ENCODE peak calls at places on chromosomes 13 and 19, in five cellular contexts. G, U, M, K and J are unnamed samples.

GRCh38 chr19:18291019-18291524 is 9.7 kb upstream of the JUND start:
- DNase-seq in K (no peak), M (no peak), G (no peak), U (no peak), J (no peak)

GRCh38 chr13:85266771-85267170 is 532.4 kb downstream of the SLITRK6 start:
- DNase-seq in M (no peak), G (no peak), K (no peak), U (peak; percentile 2), J (no peak)

GRCh38 chr13:79904581-79904980 is 423.6 kb downstream of the NDFIP2 start:
- DNase-seq in M (no peak), G (no peak), K (no peak), U (no peak), J (no peak)

GRCh38 chr13:23743717-23744116 is 145.5 kb downstream of the MIPEP start:
- DNase-seq in M (no peak), K (no peak), U (no peak), G (no peak), J (no peak)

GRCh38 chr19:52897149-52897935 is at the start of gene ZNF320:
- DNase-seq in U (peak; percentile 97), M (peak; percentile 47), G (peak; percentile 97), K (peak; percentile 83), J (peak; percentile 57)

GRCh38 chr13:95391785-95392184 is 90.5 kb upstream of the ABCC4 start:
- DNase-seq in G (no peak), K (no peak), M (no peak), U (no peak), J (no peak)

GRCh38 chr19:52689804-52690394 is 44.9 kb downstream of the ZNF611 start:
- DNase-seq in K (no peak), G (peak; percentile 66), M (no peak), U (peak; percentile 58), J (no peak)

GRCh38 chr13:109859216-109859835 is 72.9 kb upstream of the IRS2 start:
- DNase-seq in M (no peak), U (no peak), G (no peak), K (no peak), J (no peak)

GRCh38 chr19:1991018-1991390 is 24.5 kb downstream of the BTBD2 start:
- DNase-seq in G (no peak), K (no peak), M (no peak), U (no peak), J (no peak)

GRCh38 chr19:42311612-42312160 is 1.4 kb upstream of the TMEM145 start:
- DNase-seq in M (no peak), G (peak; percentile 57), U (no peak), K (no peak), J (no peak)

GRCh38 chr13:54110597-54110996 is 1082.0 kb downstream of the OLFM4 start:
- DNase-seq in K (no peak), M (no peak), U (no peak), G (no peak), J (no peak)

GRCh38 chr19:41928754-41929535 is 696 bp upstream of the ERFL start:
- DNase-seq in M (no peak), K (no peak), U (no peak), G (no peak), J (no peak)

GRCh38 chr19:48196933-48197665 is 26.6 kb downstream of the ZSWIM9 start:
- DNase-seq in G (no peak), K (no peak), U (no peak), M (no peak), J (no peak)

GRCh38 chr13:107864543-107865460 is 350.5 kb downstream of the LIG4 start:
- DNase-seq in U (peak; percentile 72), G (no peak), K (peak; percentile 64), M (no peak), J (no peak)

GRCh38 chr19:633068-633785 is at the start of gene POLRMT:
- DNase-seq in U (peak; percentile 96), G (peak; percentile 100), M (peak; percentile 89), K (peak; percentile 93), J (peak; percentile 93)

GRCh38 chr19:46115396-46116109 is 8.9 kb downstream of the IGFL3 start:
- DNase-seq in U (no peak), G (no peak), M (peak; percentile 28), K (peak; percentile 91), J (peak; percentile 23)

GRCh38 chr19:1064661-1065605 is 2.0 kb upstream of the ARHGAP45 start:
- DNase-seq in G (peak; percentile 90), U (peak; percentile 86), M (no peak), K (peak; percentile 51), J (no peak)

GRCh38 chr19:10654610-10655456 is 687 bp downstream of the ILF3 start:
- DNase-seq in U (peak; percentile 78), G (peak; percentile 95), K (no peak), M (no peak), J (no peak)

GRCh38 chr13:113468461-113469147 is 15.3 kb upstream of the ADPRHL1 start:
- DNase-seq in G (no peak), K (no peak), U (peak; percentile 42), M (no peak), J (no peak)

GRCh38 chr19:46218160-46218559 is 11.4 kb upstream of the IGFL1 start:
- DNase-seq in M (no peak), K (peak; percentile 25), G (no peak), U (peak; percentile 86), J (no peak)

GRCh38 chr19:29645911-29646310 is 19.4 kb upstream of the PLEKHF1 start:
- DNase-seq in U (no peak), K (peak; percentile 61), G (peak; percentile 21), M (no peak), J (no peak)

GRCh38 chr13:21752501-21752900 is 81.6 kb downstream of the FGF9 start:
- DNase-seq in K (no peak), M (no peak), U (no peak), G (no peak), J (no peak)

GRCh38 chr19:21130097-21130775 is 11.6 kb upstream of the ZNF431 start:
- DNase-seq in K (no peak), U (no peak), M (no peak), G (no peak), J (no peak)

GRCh38 chr13:43815204-43815603 is 28.4 kb upstream of the ENOX1 start:
- DNase-seq in K (peak; percentile 95), U (no peak), G (no peak), M (no peak), J (no peak)

GRCh38 chr19:44626067-44626624 is 12.8 kb downstream of the IGSF23 start:
- DNase-seq in U (no peak), K (peak; percentile 98), M (peak; percentile 95), G (no peak), J (peak; percentile 84)

GRCh38 chr19:2607712-2608601 is 94.5 kb downstream of the GNG7 start:
- DNase-seq in K (no peak), G (no peak), U (no peak), M (no peak), J (no peak)

GRCh38 chr19:13053761-13054604 is 48.7 kb downstream of the LYL1 start:
- DNase-seq in G (no peak), K (peak; percentile 97), U (peak; percentile 66), M (peak; percentile 86), J (peak; percentile 83)

GRCh38 chr19:32720216-32720935 is 809 bp downstream of the TDRD12 start:
- DNase-seq in M (no peak), K (no peak), G (no peak), U (no peak), J (no peak)

GRCh38 chr19:41373993-41374392 is 2.3 kb upstream of the TMEM91 start:
- DNase-seq in K (peak; percentile 82), M (peak; percentile 71), U (no peak), G (peak; percentile 91), J (peak; percentile 55)

GRCh38 chr13:42048323-42048624 is 174 bp upstream of the DGKH start:
- DNase-seq in M (no peak), K (no peak), U (no peak), G (no peak), J (no peak)

GRCh38 chr13:50635504-50635903 is 208.0 kb downstream of the DLEU7 start:
- DNase-seq in M (no peak), U (no peak), K (no peak), G (no peak), J (no peak)

GRCh38 chr19:14061081-14061749 is 661 bp downstream of the PALM3 start:
- DNase-seq in K (peak; percentile 45), G (no peak), M (no peak), U (no peak), J (no peak)

GRCh38 chr13:75425216-75426009 is 56.6 kb downstream of the TBC1D4 start:
- DNase-seq in M (no peak), G (no peak), K (no peak), U (no peak), J (no peak)

GRCh38 chr13:36344886-36345437 is 1.2 kb downstream of the SPART start:
- DNase-seq in U (no peak), K (no peak), G (no peak), M (no peak), J (no peak)

GRCh38 chr13:94967183-94968039 is 255.1 kb upstream of the SOX21 start:
- DNase-seq in K (no peak), G (peak; percentile 86), U (peak; percentile 72), M (no peak), J (no peak)

GRCh38 chr19:4573682-4574081 is 14.2 kb upstream of the SEMA6B start:
- DNase-seq in U (no peak), G (no peak), K (no peak), M (no peak), J (no peak)